ENCODE peak calls at places on chromosomes 2 and 18, in seven cellular contexts. B, X, G, K, R, J and M are unnamed samples.

GRCh38 chr18:41096504-41096903 is 858.5 kb upstream of the PIK3C3 start:
- DNase-seq in G (peak; percentile 6), B (peak; percentile 8), X (no peak), R (peak; percentile 42), K (no peak), J (peak; percentile 73), M (no peak)

GRCh38 chr18:33578371-33579146 is 540 bp downstream of the ASXL3 start:
- DNase-seq in G (no peak), R (peak; percentile 66), K (peak; percentile 23), X (no peak), J (no peak), B (peak; percentile 35), M (no peak)

GRCh38 chr2:150472122-150472899 is 15.2 kb downstream of the RND3 start:
- DNase-seq in J (peak; percentile 89), R (no peak), K (peak; percentile 35), X (no peak), B (no peak), G (peak; percentile 78), M (no peak)

GRCh38 chr2:69734858-69735574 is 6.9 kb upstream of the ANXA4 start:
- DNase-seq in R (no peak), B (no peak), J (no peak), X (no peak), G (no peak), K (no peak), M (no peak)

GRCh38 chr2:112055833-112056625 is 960 bp downstream of the TMEM87B start:
- DNase-seq in R (no peak), J (peak; percentile 88), B (peak; percentile 41), X (no peak), K (peak; percentile 76), G (peak; percentile 80), M (no peak)

GRCh38 chr2:109060496-109060895 is 68.5 kb upstream of the SH3RF3 start:
- DNase-seq in K (no peak), B (no peak), J (no peak), X (no peak), R (no peak), G (no peak), M (no peak)

GRCh38 chr2:19857806-19858205 is 44.0 kb downstream of the TTC32 start:
- DNase-seq in X (no peak), G (no peak), R (no peak), K (no peak), J (no peak), B (no peak), M (no peak)

GRCh38 chr2:95377216-95377530 is 25.3 kb upstream of the FAHD2A start:
- DNase-seq in B (no peak), X (no peak), G (no peak), J (no peak), K (no peak), R (no peak), M (no peak)

GRCh38 chr2:30204281-30204680 is 27.1 kb upstream of the LBH start:
- DNase-seq in B (no peak), X (no peak), J (no peak), G (no peak), R (no peak), K (no peak), M (no peak)

GRCh38 chr2:237447496-237447895 is 33.5 kb upstream of the COL6A3 start:
- DNase-seq in R (no peak), B (no peak), X (no peak), K (no peak), J (no peak), G (no peak), M (no peak)

GRCh38 chr2:138707424-138708074 is 72.6 kb downstream of the NXPH2 start:
- DNase-seq in X (no peak), R (no peak), K (no peak), G (peak; percentile 80), B (no peak), J (peak; percentile 75), M (no peak)

GRCh38 chr2:116074161-116074560 is 1631.7 kb downstream of the DPP10 start:
- DNase-seq in R (no peak), G (no peak), K (no peak), X (no peak), J (no peak), B (no peak), M (no peak)

GRCh38 chr2:113240915-113241911 is 37.5 kb downstream of the PAX8 start:
- DNase-seq in J (peak; percentile 100), R (no peak), B (no peak), K (peak; percentile 70), G (peak; percentile 100), X (no peak), M (peak; percentile 94)

GRCh38 chr2:75516378-75517122 is 44.2 kb downstream of the EVA1A start:
- DNase-seq in G (peak; percentile 50), K (no peak), J (no peak), B (no peak), R (peak; percentile 64), X (no peak), M (no peak)

GRCh38 chr2:183868707-183869106 is 729.6 kb upstream of the ZNF804A start:
- DNase-seq in X (no peak), G (peak; percentile 19), R (no peak), J (peak; percentile 11), B (no peak), K (no peak), M (peak; percentile 3)

GRCh38 chr18:48338915-48339314 is 70.3 kb downstream of the ZBTB7C start:
- DNase-seq in K (no peak), G (no peak), J (no peak), R (no peak), B (no peak), X (no peak), M (no peak)

GRCh38 chr2:149989447-149990063 is 402.0 kb upstream of the MMADHC start:
- DNase-seq in R (no peak), G (peak; percentile 97), K (no peak), J (peak; percentile 64), X (no peak), B (no peak), M (peak; percentile 20)

GRCh38 chr2:157246212-157247067 is 11.1 kb upstream of the GALNT5 start:
- DNase-seq in J (peak; percentile 96), G (peak; percentile 91), R (no peak), X (no peak), K (no peak), B (peak; percentile 23), M (peak; percentile 42)

GRCh38 chr18:61569176-61569892 is 236.1 kb downstream of the CDH20 start:
- DNase-seq in G (peak; percentile 87), J (peak; percentile 77), X (no peak), B (no peak), R (no peak), K (no peak), M (no peak)

GRCh38 chr2:9707008-9707407 is 76.2 kb upstream of the YWHAQ start:
- DNase-seq in J (no peak), B (no peak), G (no peak), K (no peak), R (no peak), X (no peak), M (no peak)

GRCh38 chr18:48545690-48546365 is 7.0 kb downstream of the CTIF start:
- DNase-seq in K (peak; percentile 42), J (peak; percentile 92), R (peak; percentile 34), X (no peak), G (no peak), B (peak; percentile 80), M (no peak)

GRCh38 chr2:154623819-154624218 is 74.7 kb upstream of the KCNJ3 start:
- DNase-seq in K (no peak), R (peak; percentile 1), B (peak; percentile 45), J (peak; percentile 31), X (no peak), G (peak; percentile 64), M (no peak)

GRCh38 chr2:19362652-19363473 is 4.4 kb upstream of the OSR1 start:
- DNase-seq in J (peak; percentile 90), K (peak; percentile 84), G (peak; percentile 72), R (peak; percentile 74), B (peak; percentile 71), X (peak; percentile 20), M (peak; percentile 62)